ENCODE peak calls at places on chromosome 3, in seven cellular contexts. L is fibroblast of lung, I is endothelial cell of umbilical vein, K is GM06990, E is MM.1S, M is spleen, R is SJSA1. S is an unnamed sample. For H3K27me3, the result is how much of the 10 kb centered on the place peaks cover.

GRCh38 chr3:42539871-42540714 is 37.6 kb downstream of the VIPR1 start:
- DNase-seq in R (no peak), L (no peak), K (no peak), E (peak), I (no peak), M (no peak), S (peak)

GRCh38 chr3:126811530-126811929 is 107.5 kb downstream of the CHCHD6 start:
- DNase-seq in M (no peak), I (no peak), K (no peak), R (no peak), E (no peak), L (peak), S (peak)

GRCh38 chr3:137808015-137808414 is 43.9 kb downstream of the SOX14 start:
- DNase-seq in L (no peak), I (no peak), E (no peak), K (no peak), M (no peak), R (no peak), S (no peak)

GRCh38 chr3:514206-514605 is 317.6 kb downstream of the CHL1 start:
- DNase-seq in I (no peak), R (no peak), E (no peak), M (no peak), L (no peak), K (no peak), S (peak)

GRCh38 chr3:44437800-44438199 is 39.7 kb downstream of the ZNF445 start:
- DNase-seq in R (no peak), L (no peak), M (no peak), K (no peak), E (no peak), I (no peak), S (no peak)

GRCh38 chr3:146161725-146162047 is 702 bp upstream of the PLOD2 start:
- DNase-seq in K (no peak), R (peak), L (peak), M (no peak), I (peak), E (no peak), S (peak)

GRCh38 chr3:70840106-70840870 is 527.9 kb upstream of the MDFIC2 start:
- DNase-seq in E (peak), L (peak), K (no peak), R (no peak), I (peak), M (no peak), S (peak)

GRCh38 chr3:13080591-13080990 is 7.4 kb upstream of the IQSEC1 start:
- DNase-seq in R (no peak), K (no peak), L (no peak), M (no peak), I (no peak), E (no peak), S (no peak)

GRCh38 chr3:195025881-195026200 is 245.1 kb downstream of the XXYLT1 start:
- DNase-seq in I (no peak), K (no peak), L (no peak), E (no peak), M (no peak), R (no peak), S (no peak)

GRCh38 chr3:111862415-111862814 is 3.4 kb downstream of the PHLDB2 start:
- DNase-seq in R (no peak), I (no peak), L (no peak), M (no peak), E (no peak), K (no peak), S (no peak)

GRCh38 chr3:53800507-53800906 is 45.7 kb downstream of the CHDH start:
- DNase-seq in K (no peak), E (no peak), M (peak), R (no peak), L (no peak), I (no peak), S (no peak)

GRCh38 chr3:129195731-129196256 is 12.1 kb upstream of the CNBP start:
- DNase-seq in I (peak), K (no peak), R (peak), E (peak), M (no peak), L (peak), S (peak)

GRCh38 chr3:18119866-18120265 is 305.3 kb downstream of the SATB1 start:
- DNase-seq in L (no peak), R (no peak), M (no peak), I (no peak), E (no peak), K (no peak), S (no peak)

GRCh38 chr3:171979081-171979480 is 60.3 kb upstream of the FNDC3B start:
- DNase-seq in K (no peak), L (no peak), R (no peak), I (no peak), M (no peak), E (no peak), S (no peak)

GRCh38 chr3:195226900-195227447 is 44.0 kb downstream of the XXYLT1 start:
- DNase-seq in E (peak), I (peak), K (no peak), R (peak), L (no peak), M (peak), S (no peak)

GRCh38 chr3:101762041-101762646 is 16.9 kb upstream of the NXPE3 start:
- DNase-seq in L (no peak), I (peak), M (no peak), R (no peak), K (no peak), E (no peak), S (peak)

GRCh38 chr3:194977341-194977740 is 291.7 kb downstream of the FAM43A start:
- DNase-seq in R (peak), K (no peak), E (no peak), L (no peak), M (no peak), I (no peak), S (no peak)

GRCh38 chr3:46565113-46565490 is 1.0 kb downstream of the LRRC2 start:
- DNase-seq in L (no peak), I (no peak), R (no peak), M (no peak), K (no peak), E (no peak), S (no peak)

GRCh38 chr3:101146946-101147345 is 153.7 kb upstream of the ABI3BP start:
- DNase-seq in L (no peak), R (no peak), I (no peak), K (no peak), M (no peak), E (no peak), S (no peak)

GRCh38 chr3:94101860-94102259 is 39.0 kb downstream of the NSUN3 start:
- DNase-seq in M (no peak), K (no peak), L (peak), I (peak), R (no peak), E (no peak), S (peak)

GRCh38 chr3:10519236-10519635 is 13.8 kb upstream of the ATP2B2 start:
- DNase-seq in M (peak), R (no peak), K (no peak), I (no peak), E (no peak), L (peak), S (no peak)

GRCh38 chr3:186097663-186098451 is 11.0 kb downstream of the ETV5 start:
- DNase-seq in R (peak), K (no peak), I (peak), E (no peak), L (peak), M (no peak), S (peak)

GRCh38 chr3:112730210-112730609 is 89.3 kb upstream of the CCDC80 start:
- DNase-seq in L (no peak), M (no peak), K (no peak), R (no peak), E (no peak), I (no peak), S (peak)

GRCh38 chr3:161559177-161559998 is 62.8 kb downstream of the OTOL1 start:
- DNase-seq in R (no peak), M (no peak), I (peak), L (peak), K (no peak), E (peak), S (peak)

GRCh38 chr3:158102660-158103085 is 3.5 kb downstream of the SHOX2 start:
- DNase-seq in K (no peak), M (no peak), R (no peak), I (no peak), L (no peak), E (no peak), S (no peak)

GRCh38 chr3:158103131-158103955 is 2.9 kb downstream of the SHOX2 start:
- DNase-seq in I (no peak), E (no peak), R (no peak), L (no peak), K (peak), M (peak), S (no peak)

GRCh38 chr3:158105124-158105709 is 1.0 kb downstream of the SHOX2 start:
- DNase-seq in M (peak), I (no peak), K (peak), L (no peak), R (peak), E (no peak), S (no peak)

GRCh38 chr3:158104346-158105020 is 1.7 kb downstream of the SHOX2 start:
- DNase-seq in M (no peak), I (no peak), L (no peak), E (no peak), R (no peak), K (no peak), S (no peak)

DNA sequence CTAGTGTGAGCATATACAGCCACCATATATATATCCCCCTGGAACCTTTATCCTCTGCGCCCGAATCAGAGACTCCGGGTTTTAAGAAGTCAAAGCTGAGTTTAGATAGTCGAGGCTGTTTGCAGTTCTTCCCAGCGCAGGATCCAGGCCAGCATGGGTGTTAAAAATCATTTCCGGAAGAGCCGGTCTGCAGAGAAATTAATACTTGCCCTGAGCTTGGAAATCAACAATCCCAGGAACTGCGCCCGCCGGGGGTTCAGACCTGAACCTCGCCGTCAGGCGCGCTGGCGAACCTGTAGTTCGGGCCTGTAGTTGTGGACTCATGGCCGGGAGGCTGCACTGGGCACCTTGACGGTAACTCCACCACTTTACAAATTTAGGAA is 2.3 kb downstream of the SHOX2 start:
- DNase-seq in M (no peak), K (no peak), L (no peak), I (no peak), E (no peak), R (no peak), S (no peak)
- H3K27me3 ChIP-seq in M (half or more), K (under half), L (half or more), I (half or more), E (under half), R (under half), S (half or more)

GRCh38 chr3:178492496-178492895 is 43.7 kb upstream of the KCNMB2 start:
- DNase-seq in E (no peak), M (no peak), I (no peak), K (no peak), R (no peak), L (no peak), S (no peak)

GRCh38 chr3:178494376-178494775 is 41.9 kb upstream of the KCNMB2 start:
- DNase-seq in I (no peak), L (peak), K (no peak), R (no peak), M (no peak), E (no peak), S (no peak)

GRCh38 chr3:178500631-178501030 is 35.6 kb upstream of the KCNMB2 start:
- DNase-seq in M (no peak), I (peak), R (no peak), L (peak), K (no peak), E (no peak), S (no peak)

GRCh38 chr3:178498866-178499265 is 37.4 kb upstream of the KCNMB2 start:
- DNase-seq in M (no peak), R (no peak), E (no peak), K (no peak), L (no peak), I (no peak), S (peak)

GRCh38 chr3:178496911-178497310 is 39.3 kb upstream of the KCNMB2 start:
- DNase-seq in M (no peak), L (no peak), R (no peak), E (no peak), K (no peak), I (no peak), S (no peak)
- H3K4me3 ChIP-seq in M (no peak), L (no peak), R (no peak), E (no peak), K (no peak), I (no peak), S (no peak)

GRCh38 chr3:130340766-130341165 is 4.7 kb upstream of the COL6A5 start:
- DNase-seq in E (no peak), M (no peak), K (no peak), L (no peak), I (no peak), R (no peak), S (peak)

GRCh38 chr3:130341388-130341787 is 4.1 kb upstream of the COL6A5 start:
- DNase-seq in M (no peak), R (no peak), L (peak), E (no peak), K (peak), I (no peak), S (peak)

GRCh38 chr3:130345487-130346079 is at the start of gene COL6A5:
- DNase-seq in K (no peak), R (no peak), E (no peak), M (no peak), L (no peak), I (no peak), S (no peak)

GRCh38 chr3:130341882-130342281 is 3.6 kb upstream of the COL6A5 start:
- DNase-seq in M (no peak), L (peak), R (no peak), I (no peak), K (no peak), E (no peak), S (peak)

GRCh38 chr3:130342821-130343661 is 2.4 kb upstream of the COL6A5 start:
- DNase-seq in L (no peak), R (no peak), M (no peak), K (no peak), I (no peak), E (no peak), S (no peak)
- H3K27me3 ChIP-seq in L (under half), R (under half), M (under half), K (under half), I (under half), E (under half), S (under half)

DNA sequence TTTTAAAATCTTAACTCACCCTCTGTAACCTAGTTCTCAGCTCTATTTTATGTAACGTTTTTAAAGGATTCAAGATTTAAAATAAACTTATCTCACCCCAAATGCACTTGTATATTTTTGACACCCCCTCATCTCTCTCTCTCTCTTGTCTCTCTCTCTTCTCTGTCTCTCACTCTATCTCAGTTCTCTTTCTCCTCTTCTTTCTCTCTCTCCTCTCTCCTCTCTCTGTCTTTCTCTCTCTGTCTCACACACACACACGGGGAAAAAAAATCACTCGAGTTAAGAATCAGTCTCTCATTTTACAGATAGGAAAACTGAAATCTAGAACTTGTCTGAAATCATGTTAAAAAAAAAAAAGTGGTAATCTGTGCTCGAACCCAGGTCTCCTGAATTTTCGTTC is 108.5 kb downstream of the LPP start:
- DNase-seq in E (no peak), I (no peak), K (no peak), R (no peak), L (no peak), M (no peak), S (no peak)
- H3K4me3 ChIP-seq in E (no peak), I (no peak), K (no peak), R (no peak), L (no peak), M (no peak), S (no peak)

DNA sequence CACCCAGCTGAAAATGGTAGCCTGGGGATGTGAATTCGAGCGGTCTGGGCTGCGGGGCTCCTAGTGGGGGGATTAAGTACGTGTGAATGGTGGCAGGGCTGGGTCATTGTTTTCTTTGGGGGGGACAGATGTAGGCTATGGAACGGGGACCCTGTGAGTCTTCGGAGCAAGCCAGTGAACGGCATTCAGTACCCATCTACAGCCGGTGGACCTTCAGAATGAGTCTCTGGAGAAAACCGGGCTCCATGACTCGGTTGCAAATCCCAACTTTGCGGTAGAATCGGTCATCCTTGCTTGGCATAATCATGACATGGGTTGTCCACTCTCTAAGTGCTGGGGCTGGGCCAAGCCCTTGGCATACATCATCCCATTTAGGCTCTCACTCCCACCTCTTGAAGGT is 7.2 kb upstream of the EOMES start:
- DNase-seq in L (no peak), K (no peak), R (no peak), E (no peak), I (no peak), M (no peak), S (no peak)
- H3K27me3 ChIP-seq in L (half or more), K (under half), R (under half), E (under half), I (half or more), M (half or more), S (half or more)